ENCODE peak calls at places on chromosomes 12 and 14, in four cellular contexts. E is fibroblast of lung, A is AG04450, P is heart left ventricle. S is an unnamed sample.

GRCh38 chr12:76531056-76531455 is 28.5 kb downstream of the OSBPL8 start:
- DNase-seq in E (no peak), P (no peak), A (no peak), S (no peak)

GRCh38 chr14:103315368-103315911 is 18.6 kb upstream of the EIF5 start:
- DNase-seq in P (no peak), A (peak; percentile 30), E (peak; percentile 58), S (no peak)

GRCh38 chr12:119694111-119694510 is 26.2 kb downstream of the PRKAB1 start:
- DNase-seq in E (no peak), P (no peak), A (no peak), S (no peak)

GRCh38 chr14:31205681-31206535 is 1.7 kb downstream of the HECTD1 start:
- DNase-seq in A (peak; percentile 58), E (peak; percentile 75), P (no peak), S (no peak)

GRCh38 chr14:105411017-105411941 is 8.3 kb upstream of the MTA1 start:
- DNase-seq in E (peak; percentile 44), A (no peak), P (no peak), S (peak; percentile 21)

GRCh38 chr12:6435941-6436715 is 8.6 kb upstream of the CD27 start:
- DNase-seq in P (no peak), A (no peak), E (no peak), S (no peak)

GRCh38 chr14:24437020-24437735 is 5.4 kb downstream of the SDR39U1 start:
- DNase-seq in E (no peak), A (no peak), P (no peak), S (no peak)

GRCh38 chr12:114612062-114612461 is 71.9 kb downstream of the TBX3 start:
- DNase-seq in E (no peak), P (no peak), A (no peak), S (no peak)

GRCh38 chr14:59427653-59428578 is 37.3 kb downstream of the GPR135 start:
- DNase-seq in P (peak; percentile 78), A (no peak), E (peak; percentile 58), S (peak; percentile 11)

GRCh38 chr12:108645686-108646596 is 12.2 kb upstream of the SELPLG start:
- DNase-seq in E (no peak), P (no peak), A (no peak), S (no peak)

GRCh38 chr14:68793734-68794129 is 865 bp upstream of the ZFP36L1 start:
- DNase-seq in A (no peak), E (no peak), P (peak; percentile 47), S (peak; percentile 71)

GRCh38 chr12:1185460-1186182 is 194.6 kb downstream of the ERC1 start:
- DNase-seq in E (no peak), A (no peak), P (no peak), S (no peak)

GRCh38 chr12:1189163-1189562 is 198.1 kb downstream of the ERC1 start:
- DNase-seq in A (no peak), P (no peak), E (no peak), S (no peak)

GRCh38 chr12:1179128-1179527 is 188.1 kb downstream of the ERC1 start:
- DNase-seq in E (no peak), P (no peak), A (no peak), S (no peak)

GRCh38 chr12:1186298-1186697 is 195.3 kb downstream of the ERC1 start:
- DNase-seq in E (no peak), P (no peak), A (no peak), S (no peak)

DNA sequence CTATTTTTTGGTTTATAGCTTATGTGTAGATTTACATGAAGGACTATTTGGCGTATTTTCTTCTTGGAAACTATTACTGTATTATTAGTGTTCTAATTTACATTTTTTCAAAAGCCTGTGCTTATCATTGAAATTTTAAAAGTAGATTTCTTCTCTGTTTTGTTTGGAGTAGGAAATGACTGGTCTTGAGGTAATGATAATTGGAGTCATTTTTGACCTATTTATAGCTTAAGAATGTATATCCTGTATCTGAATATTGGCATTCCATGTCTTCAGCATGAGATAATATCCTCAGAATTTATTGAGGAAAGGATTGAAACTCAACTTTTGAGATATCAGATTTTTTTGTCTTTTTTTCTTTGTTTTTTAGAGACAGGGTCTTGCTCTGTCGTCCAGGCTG is 193.4 kb downstream of the ERC1 start:
- DNase-seq in E (peak; percentile 51), P (no peak), A (no peak), S (no peak)
- TF ChIP-seq CTCF in E (no peak), P (no peak), A (no peak), S (no peak)

GRCh38 chr12:43113153-43113552 is 438.9 kb downstream of the ADAMTS20 start:
- DNase-seq in E (peak; percentile 76), P (no peak), A (no peak), S (no peak)
- TF ChIP-seq CTCF in E (peak; percentile 17), P (no peak), A (peak; percentile 35), S (no peak)

DNA sequence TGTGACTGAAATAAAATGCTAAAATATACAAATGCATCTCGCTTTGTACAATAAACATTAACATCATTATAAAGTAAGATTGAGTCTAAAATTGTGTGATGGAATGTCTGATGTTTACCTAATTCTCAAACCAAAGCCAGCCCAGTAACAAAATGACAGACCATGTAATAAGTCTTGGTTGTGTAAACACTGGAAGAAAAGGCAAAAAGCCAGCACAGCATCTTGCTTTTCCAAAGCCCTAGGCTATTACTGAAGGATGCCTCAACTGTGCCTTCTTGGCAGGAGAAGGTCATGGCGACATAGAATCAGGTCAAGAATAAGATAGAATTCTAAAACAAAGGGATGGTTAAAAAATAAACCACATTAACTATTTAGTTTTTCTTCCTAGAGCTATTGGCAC is 169.6 kb downstream of the EGLN3 start:
- DNase-seq in P (no peak), A (no peak), E (peak; percentile 25), S (no peak)
- TF ChIP-seq CTCF in P (no peak), A (no peak), E (no peak), S (no peak)

DNA sequence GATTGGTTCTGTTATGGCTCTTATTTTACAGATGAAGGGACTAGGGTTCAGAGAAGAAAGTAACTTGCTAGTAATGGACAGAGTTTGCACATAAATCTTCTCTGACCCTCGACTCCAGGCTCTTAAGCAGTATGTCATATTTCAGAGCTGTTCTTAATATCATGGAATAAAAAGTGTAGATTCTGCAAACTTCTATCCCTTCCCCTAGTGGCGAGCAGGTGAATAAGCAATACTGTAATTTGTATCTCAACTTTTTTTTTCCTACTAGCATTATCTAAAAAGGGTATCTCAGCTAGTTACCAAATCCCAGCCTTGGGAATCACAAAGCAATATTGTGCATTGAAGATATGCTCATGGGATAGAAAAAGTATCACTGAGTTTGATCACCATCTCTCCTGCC is 83.2 kb downstream of the ANO4 start:
- DNase-seq in A (no peak), P (no peak), E (no peak), S (no peak)
- TF ChIP-seq CTCF in A (peak; percentile 57), P (no peak), E (peak; percentile 43), S (no peak)

S was measured in activated CD8-positive, alpha-beta T cell treated with anti-CD3 and anti-CD28 coated beads for 36 hours.